ENCODE peak calls at places on chromosomes 12 and 14, in six cellular contexts. C is CD8-positive, alpha-beta T cell; N is midbrain; V is transverse colon; A is caudate nucleus; I is occipital lobe. B is an unnamed sample.

GRCh38 chr12:131684015-131684725 is 26.7 kb upstream of the SFSWAP start:
- DNase-seq in C (no peak), A (no peak), N (no peak), I (no peak), V (no peak), B (no peak)

GRCh38 chr12:80662586-80662985 is 44.8 kb upstream of the MYF6 start:
- DNase-seq in I (no peak), C (no peak), V (no peak), A (no peak), N (no peak), B (no peak)

GRCh38 chr12:94795520-94795919 is 145.2 kb upstream of the TMCC3 start:
- DNase-seq in I (no peak), A (no peak), N (no peak), V (no peak), C (no peak), B (no peak)

GRCh38 chr14:29521526-29522137 is 406.0 kb downstream of the PRKD1 start:
- DNase-seq in I (no peak), A (no peak), N (no peak), V (no peak), C (no peak), B (no peak)

GRCh38 chr12:103858953-103859601 is 18.0 kb upstream of the NT5DC3 start:
- DNase-seq in A (no peak), C (no peak), N (no peak), V (peak), I (no peak), B (no peak)

GRCh38 chr14:34227834-34228662 is 234.0 kb downstream of the SPTSSA start:
- DNase-seq in A (peak), I (peak), V (peak), N (peak), C (no peak), B (peak)

GRCh38 chr12:109899783-109900751 is at the start of gene TCHP:
- DNase-seq in I (peak), N (peak), C (peak), A (peak), V (peak), B (peak)

GRCh38 chr14:68268197-68268596 is 448.6 kb downstream of the RAD51B start:
- DNase-seq in A (no peak), I (no peak), V (no peak), C (no peak), N (no peak), B (no peak)

GRCh38 chr12:95715177-95715576 is 75.4 kb downstream of the NTN4 start:
- DNase-seq in C (no peak), A (no peak), N (no peak), I (no peak), V (no peak), B (no peak)

GRCh38 chr14:95265106-95266094 is 54.3 kb downstream of the CLMN start:
- DNase-seq in V (peak), A (no peak), N (no peak), I (peak), C (no peak), B (no peak)

GRCh38 chr12:27511031-27511722 is 12.8 kb upstream of the PPFIBP1 start:
- DNase-seq in I (no peak), C (no peak), N (no peak), V (no peak), A (no peak), B (no peak)

GRCh38 chr12:101127521-101128219 is 82.4 kb downstream of the SLC5A8 start:
- DNase-seq in N (no peak), V (no peak), C (no peak), A (no peak), I (no peak), B (no peak)

GRCh38 chr14:38731962-38732361 is 371.1 kb downstream of the SEC23A start:
- DNase-seq in V (no peak), I (no peak), C (no peak), A (no peak), N (no peak), B (no peak)

GRCh38 chr14:95850429-95850828 is 26.2 kb upstream of the TUNAR start:
- DNase-seq in I (no peak), N (no peak), C (no peak), A (no peak), V (no peak), B (no peak)

GRCh38 chr12:25553083-25553482 is at the start of gene LMNTD1:
- DNase-seq in A (no peak), V (no peak), C (no peak), N (no peak), I (no peak), B (no peak)

GRCh38 chr12:57372233-57372632 is 58.6 kb downstream of the R3HDM2 start:
- DNase-seq in I (no peak), C (no peak), V (no peak), A (no peak), N (no peak), B (no peak)

GRCh38 chr14:91774138-91775096 is 42.5 kb upstream of the CATSPERB start:
- DNase-seq in V (no peak), A (no peak), N (no peak), C (no peak), I (no peak), B (no peak)

GRCh38 chr12:51926064-51926632 is 18.8 kb downstream of the ACVRL1 start:
- DNase-seq in I (no peak), V (no peak), C (no peak), A (no peak), N (no peak), B (no peak)

GRCh38 chr14:105299654-105300541 is 903 bp downstream of the BRF1 start:
- DNase-seq in I (no peak), A (no peak), C (no peak), V (peak), N (no peak), B (no peak)

GRCh38 chr12:5000204-5000603 is 43.5 kb upstream of the KCNA5 start:
- DNase-seq in A (no peak), I (no peak), V (no peak), C (no peak), N (no peak), B (no peak)

GRCh38 chr12:26740991-26741390 is 92.0 kb downstream of the ITPR2 start:
- DNase-seq in V (no peak), N (no peak), C (no peak), I (no peak), A (no peak), B (no peak)

B was measured in anterior cingulate cortex.